ENCODE peak calls at places on chromosomes 5 and 9, in four cellular contexts. One of them, this sample, is unnamed.

GRCh38 chr5:11595045-11595444 is 309.2 kb downstream of the CTNND2 start:
- DNase-seq in A549: no peak
- DNase-seq in spleen: no peak
- DNase-seq in breast epithelium: no peak
- DNase-seq in this sample: no peak

GRCh38 chr5:37889612-37890317 is 49.9 kb upstream of the GDNF start:
- DNase-seq in A549: no peak
- DNase-seq in spleen: no peak
- DNase-seq in breast epithelium: no peak
- DNase-seq in this sample: no peak

GRCh38 chr5:148152785-148153184 is 15.6 kb upstream of the SPINK14 start:
- DNase-seq in A549: no peak
- DNase-seq in spleen: no peak
- DNase-seq in breast epithelium: no peak
- DNase-seq in this sample: no peak

GRCh38 chr5:82107277-82107676 is 135.5 kb downstream of the ATG10 start:
- DNase-seq in A549: peak; percentile 40
- DNase-seq in spleen: no peak
- DNase-seq in breast epithelium: no peak
- DNase-seq in this sample: no peak

GRCh38 chr9:7782390-7783120 is 17.0 kb downstream of the DMAC1 start:
- DNase-seq in A549: no peak
- DNase-seq in spleen: no peak
- DNase-seq in breast epithelium: no peak
- DNase-seq in this sample: no peak

GRCh38 chr5:9035346-9035745 is 510.5 kb downstream of the SEMA5A start:
- DNase-seq in A549: no peak
- DNase-seq in spleen: no peak
- DNase-seq in breast epithelium: no peak
- DNase-seq in this sample: no peak

GRCh38 chr5:31492824-31493223 is 39.1 kb downstream of the DROSHA start:
- DNase-seq in A549: no peak
- DNase-seq in spleen: no peak
- DNase-seq in breast epithelium: no peak
- DNase-seq in this sample: no peak

GRCh38 chr5:82221020-82221419 is 57.1 kb downstream of the RPS23 start:
- DNase-seq in A549: no peak
- DNase-seq in spleen: no peak
- DNase-seq in breast epithelium: no peak
- DNase-seq in this sample: no peak

DNA sequence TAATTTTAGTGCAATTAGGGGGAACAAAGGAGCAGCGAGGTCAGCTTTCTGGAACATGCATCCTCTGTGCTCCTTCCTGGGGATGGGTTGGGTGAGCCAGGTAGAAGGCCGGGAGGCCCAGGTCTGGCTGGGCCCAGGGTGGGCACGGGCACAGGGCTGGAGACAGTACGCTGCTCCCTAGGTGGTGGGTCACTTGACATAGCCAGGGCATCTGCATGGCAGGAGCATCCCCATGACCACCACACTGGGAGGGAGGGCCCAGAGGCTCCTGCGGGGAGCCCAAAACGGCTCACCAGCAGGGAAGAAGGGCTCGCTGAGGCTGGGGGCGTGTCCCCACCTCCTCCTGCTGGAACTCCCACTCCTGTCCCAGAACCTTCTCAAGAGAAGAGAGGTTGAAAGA is 216.8 kb downstream of the NXNL2 start:
- DNase-seq in A549: no peak
- DNase-seq in spleen: peak; percentile 66
- DNase-seq in breast epithelium: no peak
- DNase-seq in this sample: no peak
- H3K4me1 ChIP-seq in A549: peaks cover 20% of the 10 kb centered on the region
- H3K4me1 ChIP-seq in spleen: no peaks in the 10 kb centered on the region
- H3K4me1 ChIP-seq in breast epithelium: no peaks in the 10 kb centered on the region
- H3K4me1 ChIP-seq in this sample: peaks cover 9% of the 10 kb centered on the region

DNA sequence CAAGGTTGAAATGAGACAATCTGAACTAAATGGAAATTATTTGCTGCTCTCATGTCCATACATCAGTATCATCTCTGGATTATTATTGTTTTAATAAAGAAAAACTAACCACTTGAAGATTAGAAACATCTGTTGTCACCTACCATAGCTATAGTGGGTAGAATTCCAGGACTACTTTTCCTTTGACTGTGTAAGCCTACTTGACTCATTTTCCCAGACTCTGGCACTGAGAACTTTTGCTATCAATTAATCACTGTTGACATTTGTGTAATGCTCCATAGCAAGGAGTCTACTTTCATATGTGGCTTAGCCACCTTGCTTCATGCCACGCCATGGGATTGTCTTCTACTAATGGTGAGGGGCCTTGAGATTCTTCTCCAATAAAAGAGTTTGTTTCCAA is 59.9 kb upstream of the ARRDC3 start:
- DNase-seq in A549: no peak
- DNase-seq in spleen: no peak
- DNase-seq in breast epithelium: no peak
- DNase-seq in this sample: no peak
- H3K4me1 ChIP-seq in A549: peaks cover 8% of the 10 kb centered on the region
- H3K4me1 ChIP-seq in spleen: no peaks in the 10 kb centered on the region
- H3K4me1 ChIP-seq in breast epithelium: no peaks in the 10 kb centered on the region
- H3K4me1 ChIP-seq in this sample: no peaks in the 10 kb centered on the region

DNA sequence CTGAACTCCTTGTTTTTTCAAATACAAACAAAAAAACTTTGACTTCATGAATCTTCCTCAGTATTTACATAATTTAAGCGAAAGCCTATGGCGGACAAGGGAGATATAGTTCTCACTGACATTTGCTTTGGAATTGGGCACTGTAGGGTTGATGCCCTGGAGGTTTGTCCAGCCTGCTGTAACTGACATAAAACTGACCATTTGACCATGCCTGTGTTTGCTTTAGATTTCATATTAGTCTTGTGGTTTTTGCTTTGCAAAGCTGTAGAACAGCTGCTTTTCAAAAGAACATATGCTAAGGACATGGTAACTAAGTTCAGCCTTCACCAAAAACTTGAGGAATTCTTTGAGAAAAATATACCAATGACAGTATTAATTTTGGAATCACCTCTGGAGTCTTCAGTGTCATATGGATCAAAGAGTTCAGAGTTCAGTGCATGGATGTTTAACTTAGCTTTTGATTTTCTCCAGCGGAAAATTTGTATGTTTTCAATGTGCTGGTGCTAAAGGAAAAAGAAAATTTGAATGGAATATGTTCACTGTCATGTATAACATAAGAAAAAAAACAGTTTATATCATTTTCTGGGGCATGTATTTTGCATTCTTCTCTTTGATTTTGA is 1013.1 kb downstream of the NR2F1-AS1 start:
- DNase-seq in A549: no peak
- DNase-seq in spleen: no peak
- DNase-seq in breast epithelium: no peak
- DNase-seq in this sample: no peak
- H3K4me1 ChIP-seq in A549: no peaks in the 10 kb centered on the region
- H3K4me1 ChIP-seq in spleen: no peaks in the 10 kb centered on the region
- H3K4me1 ChIP-seq in breast epithelium: no peaks in the 10 kb centered on the region
- H3K4me1 ChIP-seq in this sample: no peaks in the 10 kb centered on the region

GRCh38 chr5:1186351-1187233 is 14.8 kb upstream of the SLC6A19 start:
- DNase-seq in A549: no peak
- DNase-seq in spleen: no peak
- DNase-seq in breast epithelium: no peak
- DNase-seq in this sample: no peak

GRCh38 chr5:1184481-1184880 is 16.9 kb upstream of the SLC6A19 start:
- DNase-seq in A549: no peak
- DNase-seq in spleen: no peak
- DNase-seq in breast epithelium: no peak
- DNase-seq in this sample: no peak

GRCh38 chr5:1185652-1186350 is 15.6 kb upstream of the SLC6A19 start:
- DNase-seq in A549: no peak
- DNase-seq in spleen: no peak
- DNase-seq in breast epithelium: no peak
- DNase-seq in this sample: no peak

GRCh38 chr5:1184163-1184470 is 17.3 kb upstream of the SLC6A19 start:
- DNase-seq in A549: no peak
- DNase-seq in spleen: no peak
- DNase-seq in breast epithelium: no peak
- DNase-seq in this sample: no peak

GRCh38 chr5:1185038-1185651 is 16.2 kb upstream of the SLC6A19 start:
- DNase-seq in A549: no peak
- DNase-seq in spleen: no peak
- DNase-seq in breast epithelium: no peak
- DNase-seq in this sample: no peak
- H3K4me1 ChIP-seq in A549: no peaks in the 10 kb centered on the region
- H3K4me1 ChIP-seq in spleen: peaks cover 28% of the 10 kb centered on the region
- H3K4me1 ChIP-seq in breast epithelium: no peaks in the 10 kb centered on the region
- H3K4me1 ChIP-seq in this sample: no peaks in the 10 kb centered on the region

DNA sequence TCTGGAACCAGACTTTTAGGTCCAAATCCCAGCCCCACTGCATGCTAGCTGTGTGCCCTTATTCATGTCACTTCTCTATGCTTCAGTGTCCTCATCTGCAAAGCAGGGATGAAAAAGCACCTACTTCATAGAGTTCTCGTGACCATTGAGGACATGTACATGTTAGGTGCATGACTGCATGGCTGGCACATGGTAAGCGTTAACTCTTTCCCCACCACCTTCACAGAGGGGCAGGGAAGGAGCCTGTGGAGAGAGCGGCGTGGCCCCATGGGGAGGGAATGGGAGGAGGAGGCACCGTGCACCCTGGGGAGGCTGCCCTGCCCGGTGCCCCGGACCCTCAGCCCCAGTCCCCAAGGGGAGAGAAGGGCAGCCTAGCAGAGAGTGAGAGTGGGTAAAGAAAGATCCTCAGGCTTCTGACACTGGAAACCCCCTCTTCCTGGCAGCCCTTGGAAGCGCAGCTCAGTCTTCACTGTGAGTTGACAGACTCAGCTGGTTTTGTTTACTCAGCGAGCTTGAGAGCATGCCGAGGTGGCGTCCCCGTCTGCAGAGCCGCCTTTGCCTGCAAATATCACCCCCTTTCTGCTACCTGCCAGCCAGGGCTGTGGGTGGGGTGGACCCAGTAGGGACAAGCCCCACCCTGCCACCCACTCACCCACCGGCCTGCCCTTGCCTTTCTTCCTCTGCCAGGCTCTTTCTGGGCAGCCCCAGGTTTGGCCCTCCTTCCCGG is 10.6 kb upstream of the ANGPTL2 start:
- DNase-seq in A549: peak; percentile 24
- DNase-seq in spleen: no peak
- DNase-seq in breast epithelium: no peak
- DNase-seq in this sample: no peak
- H3K4me1 ChIP-seq in A549: peaks cover 14% of the 10 kb centered on the region
- H3K4me1 ChIP-seq in spleen: peaks cover 26% of the 10 kb centered on the region
- H3K4me1 ChIP-seq in breast epithelium: no peaks in the 10 kb centered on the region
- H3K4me1 ChIP-seq in this sample: no peaks in the 10 kb centered on the region

GRCh38 chr9:89524888-89525385 is 27.0 kb upstream of the SEMA4D start:
- DNase-seq in A549: no peak
- DNase-seq in spleen: peak; percentile 77
- DNase-seq in breast epithelium: no peak
- DNase-seq in this sample: no peak

GRCh38 chr9:89519393-89519805 is 21.5 kb upstream of the SEMA4D start:
- DNase-seq in A549: peak; percentile 23
- DNase-seq in spleen: peak; percentile 79
- DNase-seq in breast epithelium: no peak
- DNase-seq in this sample: no peak

GRCh38 chr9:89522979-89523305 is 25.0 kb upstream of the SEMA4D start:
- DNase-seq in A549: no peak
- DNase-seq in spleen: no peak
- DNase-seq in breast epithelium: no peak
- DNase-seq in this sample: no peak

GRCh38 chr9:89523948-89524347 is 26.0 kb upstream of the SEMA4D start:
- DNase-seq in A549: no peak
- DNase-seq in spleen: no peak
- DNase-seq in breast epithelium: no peak
- DNase-seq in this sample: no peak

GRCh38 chr9:89522261-89522978 is 24.5 kb upstream of the SEMA4D start:
- DNase-seq in A549: no peak
- DNase-seq in spleen: peak; percentile 90
- DNase-seq in breast epithelium: no peak
- DNase-seq in this sample: no peak
- H3K4me1 ChIP-seq in A549: no peaks in the 10 kb centered on the region
- H3K4me1 ChIP-seq in spleen: peaks cover 91% of the 10 kb centered on the region
- H3K4me1 ChIP-seq in breast epithelium: no peaks in the 10 kb centered on the region
- H3K4me1 ChIP-seq in this sample: peaks cover 24% of the 10 kb centered on the region